ENCODE peak calls at places on chromosomes 11 and 22, in four cellular contexts. One of them, this sample, is unnamed.

GRCh38 chr11:17415523-17416104 is 27.2 kb upstream of the KCNJ11 start:
- DNase-seq in heart left ventricle: peak
- DNase-seq in OCI-LY7: no peak
- DNase-seq in upper lobe of right lung: no peak
- DNase-seq in this sample: no peak

GRCh38 chr11:8584511-8584910 is 9.5 kb downstream of the STK33 start:
- DNase-seq in heart left ventricle: no peak
- DNase-seq in OCI-LY7: no peak
- DNase-seq in upper lobe of right lung: no peak
- DNase-seq in this sample: no peak

GRCh38 chr22:29581799-29582198 is 886 bp upstream of the NIPSNAP1 start:
- DNase-seq in heart left ventricle: no peak
- DNase-seq in OCI-LY7: no peak
- DNase-seq in upper lobe of right lung: no peak
- DNase-seq in this sample: no peak

GRCh38 chr11:78645226-78646202 is 70.8 kb upstream of the NARS2 start:
- DNase-seq in heart left ventricle: peak
- DNase-seq in OCI-LY7: peak
- DNase-seq in upper lobe of right lung: peak
- DNase-seq in this sample: peak

GRCh38 chr22:24503851-24504170 is 8.7 kb downstream of the UPB1 start:
- DNase-seq in heart left ventricle: peak
- DNase-seq in OCI-LY7: no peak
- DNase-seq in upper lobe of right lung: no peak
- DNase-seq in this sample: no peak

GRCh38 chr11:36817336-36817965 is 219.4 kb upstream of the RAG2 start:
- DNase-seq in heart left ventricle: no peak
- DNase-seq in OCI-LY7: no peak
- DNase-seq in upper lobe of right lung: no peak
- DNase-seq in this sample: no peak

GRCh38 chr22:32261306-32261705 is 6.2 kb upstream of the SLC5A4 start:
- DNase-seq in heart left ventricle: no peak
- DNase-seq in OCI-LY7: no peak
- DNase-seq in upper lobe of right lung: no peak
- DNase-seq in this sample: no peak

GRCh38 chr11:69409812-69410645 is 71.4 kb upstream of the LINC01488 start:
- DNase-seq in heart left ventricle: no peak
- DNase-seq in OCI-LY7: no peak
- DNase-seq in upper lobe of right lung: no peak
- DNase-seq in this sample: no peak

GRCh38 chr22:25482091-25482760 is 82.2 kb upstream of the GRK3 start:
- DNase-seq in heart left ventricle: no peak
- DNase-seq in OCI-LY7: no peak
- DNase-seq in upper lobe of right lung: no peak
- DNase-seq in this sample: no peak

GRCh38 chr22:23400286-23400981 is 179.7 kb downstream of the IGLL1 start:
- DNase-seq in heart left ventricle: no peak
- DNase-seq in OCI-LY7: no peak
- DNase-seq in upper lobe of right lung: peak
- DNase-seq in this sample: peak

GRCh38 chr11:84480151-84480550 is 1147.0 kb downstream of the DLG2 start:
- DNase-seq in heart left ventricle: no peak
- DNase-seq in OCI-LY7: no peak
- DNase-seq in upper lobe of right lung: no peak
- DNase-seq in this sample: no peak

GRCh38 chr11:119742263-119742861 is 13.4 kb upstream of the NECTIN1 start:
- DNase-seq in heart left ventricle: no peak
- DNase-seq in OCI-LY7: no peak
- DNase-seq in upper lobe of right lung: no peak
- DNase-seq in this sample: no peak

GRCh38 chr22:39518996-39519680 is 1.2 kb upstream of the ATF4 start:
- DNase-seq in heart left ventricle: no peak
- DNase-seq in OCI-LY7: peak
- DNase-seq in upper lobe of right lung: no peak
- DNase-seq in this sample: no peak

GRCh38 chr22:40070701-40071100 is 75.9 kb downstream of the FAM83F start:
- DNase-seq in heart left ventricle: no peak
- DNase-seq in OCI-LY7: no peak
- DNase-seq in upper lobe of right lung: no peak
- DNase-seq in this sample: no peak

GRCh38 chr22:30591191-30591587 is 521 bp downstream of the PES1 start:
- DNase-seq in heart left ventricle: no peak
- DNase-seq in OCI-LY7: no peak
- DNase-seq in upper lobe of right lung: no peak
- DNase-seq in this sample: no peak

DNA sequence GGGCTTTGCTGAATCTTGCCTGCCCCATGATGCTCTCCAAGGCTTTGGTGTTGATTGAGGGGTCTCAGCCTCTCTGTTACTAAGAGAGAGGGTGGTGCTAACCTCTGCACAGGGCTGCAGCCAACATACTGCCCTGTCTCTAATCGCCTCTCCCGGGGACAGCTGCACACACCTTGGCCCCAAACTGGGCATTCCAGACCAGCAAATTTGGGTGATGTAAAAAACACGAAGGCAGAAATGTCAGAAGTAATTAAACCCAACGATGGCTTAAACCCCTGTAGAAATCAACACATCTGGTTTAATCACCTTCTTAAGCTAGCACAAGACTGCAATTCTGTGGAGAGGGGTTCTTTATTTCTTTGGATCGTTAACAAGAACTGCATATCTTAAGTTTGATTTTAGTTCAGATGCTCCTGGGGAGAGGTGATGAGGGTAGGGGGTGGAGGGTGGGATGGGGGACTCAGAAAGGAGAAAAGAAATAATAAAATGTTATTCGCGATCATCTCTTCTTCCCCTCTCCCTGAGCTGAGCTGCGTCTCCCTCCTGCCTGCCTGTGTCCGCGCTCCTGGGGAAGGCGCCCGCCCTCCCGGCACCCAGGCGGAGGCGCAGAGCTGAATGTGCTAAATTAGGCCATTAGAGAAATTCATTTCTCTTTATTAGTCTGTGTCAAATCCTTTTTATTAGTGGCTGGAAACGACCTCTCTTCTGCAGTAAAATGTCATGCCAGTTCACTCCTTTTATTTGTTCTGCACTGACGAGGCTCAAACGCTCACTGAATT is 116.3 kb downstream of the FEZ1 start:
- DNase-seq in heart left ventricle: no peak
- DNase-seq in OCI-LY7: no peak
- DNase-seq in upper lobe of right lung: no peak
- DNase-seq in this sample: peak
- TF ChIP-seq CTCF in heart left ventricle: no peak
- TF ChIP-seq CTCF in OCI-LY7: no peak
- TF ChIP-seq CTCF in upper lobe of right lung: no peak
- TF ChIP-seq CTCF in this sample: no peak

GRCh38 chr11:45362636-45363035 is 76.5 kb upstream of the SYT13 start:
- DNase-seq in heart left ventricle: no peak
- DNase-seq in OCI-LY7: no peak
- DNase-seq in upper lobe of right lung: no peak
- DNase-seq in this sample: no peak
- H3K4me3 ChIP-seq in heart left ventricle: no peak
- H3K4me3 ChIP-seq in OCI-LY7: no peak
- H3K4me3 ChIP-seq in upper lobe of right lung: no peak
- H3K4me3 ChIP-seq in this sample: no peak

DNA sequence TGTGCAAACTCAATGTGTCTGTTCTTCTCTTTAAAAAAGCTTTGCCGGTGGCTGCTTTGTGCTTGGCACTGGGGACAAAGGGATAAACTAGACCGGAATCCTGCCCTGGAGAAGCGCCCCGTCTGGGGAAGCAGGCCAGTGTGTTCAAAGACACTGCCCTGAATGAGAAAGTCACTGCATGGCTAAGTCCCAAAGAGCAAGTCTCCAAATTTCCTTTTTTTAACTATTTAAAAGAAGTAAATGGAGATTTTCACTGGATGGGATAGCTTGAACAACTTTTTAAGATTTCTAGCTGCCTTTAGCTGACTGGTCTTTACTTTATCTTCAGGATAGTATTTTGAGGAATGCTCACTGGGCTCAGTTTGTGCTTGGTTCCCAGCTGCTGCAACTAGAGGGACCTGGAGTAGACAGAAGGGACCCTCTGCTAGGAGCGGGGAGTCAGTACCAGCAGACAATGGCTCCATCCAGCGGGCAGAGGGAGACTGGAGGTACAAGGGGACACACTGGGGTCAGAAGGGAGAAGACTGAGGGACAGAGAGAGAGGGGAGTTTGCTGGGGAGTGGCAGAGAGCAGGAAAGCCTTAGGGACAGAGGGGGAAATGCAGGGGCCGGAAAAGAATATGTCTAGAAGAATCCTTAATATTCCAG is 22.2 kb upstream of the ACER3 start:
- DNase-seq in heart left ventricle: no peak
- DNase-seq in OCI-LY7: no peak
- DNase-seq in upper lobe of right lung: no peak
- DNase-seq in this sample: no peak
- TF ChIP-seq CTCF in heart left ventricle: peak
- TF ChIP-seq CTCF in OCI-LY7: no peak
- TF ChIP-seq CTCF in upper lobe of right lung: no peak
- TF ChIP-seq CTCF in this sample: no peak

GRCh38 chr11:45897556-45897955 is 9.5 kb downstream of the FREY1 start:
- DNase-seq in heart left ventricle: peak
- DNase-seq in OCI-LY7: no peak
- DNase-seq in upper lobe of right lung: no peak
- DNase-seq in this sample: no peak

GRCh38 chr11:45900916-45901617 is 6.0 kb downstream of the FREY1 start:
- DNase-seq in heart left ventricle: no peak
- DNase-seq in OCI-LY7: no peak
- DNase-seq in upper lobe of right lung: no peak
- DNase-seq in this sample: no peak

GRCh38 chr11:45899448-45900174 is 7.5 kb downstream of the FREY1 start:
- DNase-seq in heart left ventricle: peak
- DNase-seq in OCI-LY7: peak
- DNase-seq in upper lobe of right lung: peak
- DNase-seq in this sample: peak

GRCh38 chr11:45896392-45897068 is 10.5 kb downstream of the FREY1 start:
- DNase-seq in heart left ventricle: peak
- DNase-seq in OCI-LY7: no peak
- DNase-seq in upper lobe of right lung: no peak
- DNase-seq in this sample: no peak

DNA sequence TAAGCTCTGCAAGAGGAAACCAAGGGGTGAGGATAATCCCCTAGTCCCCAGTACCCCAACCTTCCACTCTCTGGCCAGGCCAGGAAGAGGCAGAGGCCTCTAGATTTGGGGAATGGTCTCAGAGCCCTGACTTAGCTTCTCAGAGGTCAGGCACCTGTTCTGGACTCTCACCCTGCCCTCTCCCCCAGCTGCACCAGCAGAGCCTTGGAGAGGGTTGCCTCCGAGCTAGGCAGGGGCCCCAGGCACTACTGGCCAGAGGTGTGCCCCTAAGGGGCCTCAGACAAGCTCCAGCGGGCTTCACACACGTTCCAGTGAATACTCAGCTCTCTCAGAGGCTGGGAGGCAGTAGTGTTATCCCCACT is 8.0 kb downstream of the FREY1 start:
- DNase-seq in heart left ventricle: no peak
- DNase-seq in OCI-LY7: no peak
- DNase-seq in upper lobe of right lung: no peak
- DNase-seq in this sample: no peak
- H3K4me3 ChIP-seq in heart left ventricle: peak
- H3K4me3 ChIP-seq in OCI-LY7: peak
- H3K4me3 ChIP-seq in upper lobe of right lung: peak
- H3K4me3 ChIP-seq in this sample: peak

DNA sequence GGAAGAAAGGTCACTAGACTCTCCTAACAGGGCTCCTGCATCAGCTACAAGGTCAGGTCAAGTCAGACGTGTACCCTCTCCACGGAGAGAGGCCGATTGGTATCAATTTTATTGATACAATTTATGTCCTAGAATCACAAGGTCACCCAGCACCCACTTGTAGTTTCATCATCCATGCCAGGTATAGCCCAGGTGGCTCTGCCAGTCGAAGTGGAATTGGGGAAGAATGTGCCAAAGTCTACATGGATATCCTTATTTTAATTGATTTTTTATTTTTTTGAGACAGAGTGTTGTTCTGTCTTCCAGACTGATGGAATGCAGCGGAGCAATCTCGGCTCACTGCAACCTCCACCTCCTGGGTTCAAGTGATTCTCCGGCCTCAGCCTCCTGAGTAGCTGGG is 334.1 kb downstream of the SHANK2 start:
- DNase-seq in heart left ventricle: no peak
- DNase-seq in OCI-LY7: no peak
- DNase-seq in upper lobe of right lung: peak
- DNase-seq in this sample: no peak
- TF ChIP-seq CTCF in heart left ventricle: no peak
- TF ChIP-seq CTCF in OCI-LY7: no peak
- TF ChIP-seq CTCF in upper lobe of right lung: no peak
- TF ChIP-seq CTCF in this sample: no peak

DNA sequence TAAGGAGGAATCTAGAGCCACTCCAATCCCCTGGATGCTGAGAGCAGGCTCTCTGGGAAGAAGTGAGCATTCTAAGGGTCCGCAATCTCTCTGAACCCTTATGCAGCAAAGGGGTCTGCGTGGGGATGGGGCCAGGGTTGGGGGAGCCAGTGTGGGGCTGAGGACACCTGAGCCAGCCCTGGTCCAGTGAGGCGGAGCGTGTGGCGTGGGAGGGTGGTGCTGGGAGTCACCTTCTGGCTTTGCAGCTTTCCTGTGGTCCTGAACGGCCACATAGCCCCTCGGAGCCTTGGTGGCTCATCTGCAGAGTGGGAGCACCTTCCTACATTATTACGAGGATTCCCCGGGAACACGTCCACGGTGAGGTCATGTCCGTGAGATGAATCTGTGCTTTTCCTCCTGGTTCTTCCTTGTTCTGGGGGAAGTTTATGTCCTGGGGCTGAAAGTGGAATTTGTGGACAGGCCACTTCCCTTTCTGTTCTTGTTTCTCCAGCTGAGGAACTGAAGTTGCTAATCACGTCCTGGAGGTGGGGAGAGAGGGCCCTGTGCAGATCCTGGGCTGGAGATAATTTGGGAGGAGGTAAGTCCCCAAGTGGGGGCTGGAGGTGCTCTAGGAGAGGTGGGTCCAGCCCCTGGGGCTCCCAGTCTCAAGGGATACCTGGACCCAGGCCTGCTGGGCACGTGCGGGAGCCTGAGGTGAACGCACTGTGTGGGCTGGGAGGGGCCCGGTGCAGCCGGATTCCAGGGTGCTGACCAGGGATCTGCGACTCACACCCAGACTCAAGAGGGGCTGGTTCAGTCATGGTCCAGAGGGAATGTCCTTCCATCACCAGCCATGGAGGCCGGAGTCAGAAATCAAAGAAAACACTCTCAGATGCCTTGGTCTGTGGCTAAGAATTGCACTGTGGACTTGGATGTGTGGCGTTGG is 6.1 kb downstream of the MRGPRE start:
- DNase-seq in heart left ventricle: no peak
- DNase-seq in OCI-LY7: no peak
- DNase-seq in upper lobe of right lung: no peak
- DNase-seq in this sample: peak
- H3K4me3 ChIP-seq in heart left ventricle: no peak
- H3K4me3 ChIP-seq in OCI-LY7: no peak
- H3K4me3 ChIP-seq in upper lobe of right lung: no peak
- H3K4me3 ChIP-seq in this sample: no peak

GRCh38 chr11:94840209-94840608 is 72.1 kb downstream of the AMOTL1 start:
- DNase-seq in heart left ventricle: no peak
- DNase-seq in OCI-LY7: no peak
- DNase-seq in upper lobe of right lung: no peak
- DNase-seq in this sample: no peak
- TF ChIP-seq CTCF in heart left ventricle: no peak
- TF ChIP-seq CTCF in OCI-LY7: no peak
- TF ChIP-seq CTCF in upper lobe of right lung: no peak
- TF ChIP-seq CTCF in this sample: no peak

GRCh38 chr22:37661160-37661924 is 2.8 kb downstream of the PDXP start:
- DNase-seq in heart left ventricle: no peak
- DNase-seq in OCI-LY7: peak
- DNase-seq in upper lobe of right lung: no peak
- DNase-seq in this sample: no peak
- H3K4me3 ChIP-seq in heart left ventricle: peak
- H3K4me3 ChIP-seq in OCI-LY7: peak
- H3K4me3 ChIP-seq in upper lobe of right lung: no peak
- H3K4me3 ChIP-seq in this sample: peak